ENCODE peak calls at places on chromosomes 2 and 18, in five cellular contexts. G, X, K, A and Y are unnamed samples.

GRCh38 chr2:2926858-2927175 is 450.8 kb downstream of the EIPR1 start:
- DNase-seq in G (no peak), A (no peak), X (no peak), K (peak; percentile 21), Y (no peak)

GRCh38 chr2:239601201-239601851 is 200.5 kb upstream of the HDAC4 start:
- DNase-seq in G (no peak), A (no peak), K (no peak), X (no peak), Y (no peak)

GRCh38 chr2:170530284-170530745 is 184.8 kb upstream of the SP5 start:
- DNase-seq in A (peak; percentile 94), X (no peak), K (no peak), G (no peak), Y (peak; percentile 61)

GRCh38 chr2:209472386-209472832 is 48.6 kb downstream of the MAP2 start:
- DNase-seq in A (no peak), G (no peak), K (no peak), X (no peak), Y (peak; percentile 17)

GRCh38 chr2:36392854-36393253 is 37.3 kb downstream of the CRIM1 start:
- DNase-seq in G (no peak), X (no peak), K (no peak), A (no peak), Y (peak; percentile 66)

GRCh38 chr18:23200751-23201150 is 65.5 kb downstream of the CABLES1 start:
- DNase-seq in X (no peak), G (no peak), A (no peak), K (no peak), Y (no peak)

GRCh38 chr18:46571756-46572155 is 85.3 kb downstream of the LOXHD1 start:
- DNase-seq in A (no peak), X (no peak), K (no peak), G (no peak), Y (no peak)

GRCh38 chr2:240236217-240237111 is 96.0 kb upstream of the OTOS start:
- DNase-seq in A (no peak), X (no peak), K (no peak), G (no peak), Y (no peak)

GRCh38 chr2:105645031-105645940 is 99.4 kb upstream of the NCK2 start:
- DNase-seq in A (no peak), K (no peak), X (peak; percentile 36), G (no peak), Y (peak; percentile 49)

GRCh38 chr2:38423763-38424162 is 46.7 kb upstream of the ATL2 start:
- DNase-seq in G (no peak), K (no peak), A (no peak), X (no peak), Y (no peak)
- TF ChIP-seq EZH2 in G (no peak), K (no peak), A (no peak), X (no peak), Y (no peak)

GRCh38 chr18:48028716-48029115 is 98.3 kb upstream of the SMAD2 start:
- DNase-seq in G (no peak), A (no peak), X (no peak), K (no peak), Y (no peak)

GRCh38 chr18:48028081-48028480 is 97.6 kb upstream of the SMAD2 start:
- DNase-seq in X (no peak), A (no peak), G (no peak), K (no peak), Y (peak; percentile 40)

GRCh38 chr18:48026216-48026615 is 95.8 kb upstream of the SMAD2 start:
- DNase-seq in K (no peak), A (no peak), G (no peak), X (no peak), Y (no peak)

GRCh38 chr18:48029296-48029986 is 99.0 kb upstream of the SMAD2 start:
- DNase-seq in X (no peak), A (no peak), G (no peak), K (no peak), Y (no peak)

DNA sequence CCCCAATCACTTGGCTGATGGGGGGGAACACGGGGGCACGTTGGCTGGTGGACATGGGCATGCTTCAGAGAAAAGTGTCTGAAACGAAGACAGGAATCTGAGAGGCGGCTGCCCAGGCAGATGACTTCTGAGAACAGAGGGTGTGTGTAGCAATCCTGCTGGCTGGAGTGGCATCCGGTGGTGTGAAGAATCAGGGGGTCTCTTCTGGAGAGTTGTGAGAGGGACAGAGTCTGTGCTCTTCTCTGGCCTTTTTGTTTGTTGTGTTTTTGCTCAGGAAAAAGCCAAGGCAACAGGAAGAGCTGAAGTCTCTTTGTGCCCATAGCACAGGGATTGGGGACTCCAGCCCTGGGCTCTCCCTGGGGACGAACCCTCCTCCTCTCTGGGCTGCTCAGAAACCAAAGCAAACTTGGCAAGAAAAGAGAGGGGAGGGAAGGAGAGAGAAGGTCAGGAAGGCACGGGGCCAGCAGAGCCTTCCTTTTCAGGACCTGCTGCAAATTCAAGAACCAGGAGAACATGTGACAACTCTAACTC is 97.0 kb upstream of the SMAD2 start:
- DNase-seq in G (no peak), X (no peak), A (no peak), K (no peak), Y (no peak)
- TF ChIP-seq CREB1 in G (no peak), X (no peak), A (no peak), K (no peak), Y (no peak)

GRCh38 chr2:37588316-37588777 is 83.1 kb downstream of the CDC42EP3 start:
- DNase-seq in X (no peak), A (no peak), G (no peak), K (no peak), Y (no peak)
- TF ChIP-seq POLR2AphosphoS5 in X (no peak), A (no peak), G (no peak), K (no peak), Y (no peak)

GRCh38 chr2:28319118-28320008 is 73.3 kb upstream of the FOSL2 start:
- DNase-seq in K (no peak), X (no peak), G (no peak), A (peak; percentile 24), Y (no peak)

GRCh38 chr2:28317390-28317789 is 75.3 kb upstream of the FOSL2 start:
- DNase-seq in A (no peak), K (no peak), X (no peak), G (no peak), Y (no peak)

GRCh38 chr2:28318462-28319117 is 74.1 kb upstream of the FOSL2 start:
- DNase-seq in A (peak; percentile 70), X (no peak), K (no peak), G (no peak), Y (no peak)

GRCh38 chr2:28316546-28317335 is 75.9 kb upstream of the FOSL2 start:
- DNase-seq in A (no peak), G (no peak), X (no peak), K (no peak), Y (no peak)

DNA sequence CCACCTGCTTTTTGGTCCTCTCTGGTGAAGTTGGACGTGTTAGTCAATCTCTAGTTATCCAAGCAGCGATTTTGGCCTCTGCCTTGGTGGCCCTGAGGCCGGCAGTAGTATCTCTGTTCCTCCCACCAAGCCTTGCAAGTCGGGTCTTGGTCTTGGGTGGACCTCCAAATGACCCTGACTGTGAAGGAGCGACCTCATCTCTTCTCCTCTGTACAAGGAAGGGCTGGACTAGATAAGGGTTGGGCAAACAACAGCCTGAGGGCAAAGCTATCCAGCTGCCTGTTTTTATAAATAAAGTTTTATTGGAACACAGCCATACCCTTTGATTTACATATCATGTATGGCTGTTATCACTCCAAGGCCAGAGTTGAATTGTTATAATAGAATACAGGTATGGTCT is 74.6 kb upstream of the FOSL2 start:
- DNase-seq in X (no peak), G (no peak), K (no peak), A (no peak), Y (no peak)
- TF ChIP-seq EZH2 in X (no peak), G (no peak), K (no peak), A (no peak), Y (no peak)

GRCh38 chr2:8536686-8537571 is 144.9 kb upstream of the ID2 start:
- DNase-seq in A (no peak), X (no peak), K (no peak), G (peak; percentile 57), Y (no peak)
- TF ChIP-seq CREB1 in A (no peak), X (no peak), K (no peak), G (no peak), Y (no peak)